ENCODE peak calls at places on chromosomes 1 and 21, in nine cellular contexts. R is stimulated activated CD4-positive, alpha-beta T cell treated with anti-CD3 and anti-CD28 coated beads, Interleukin-12 subunit alpha, Interleukin-12 subunit beta, amount 100 ng/mL, for 4 hours; L is T-cell; C is foreskin melanocyte; F is NCI-H2107; P is ovary; A is AML-193; Y is NCI-H1092; D is stimulated activated CD8-positive, alpha-beta memory T cell treated with anti-CD3 and anti-CD28 coated beads, Interleukin-7, amount 100 ng/mL, for 24 hours. T is an unnamed sample.

GRCh38 chr1:172719694-172720138 is 60.8 kb downstream of the FASLG start:
- DNase-seq in R (no peak), L (no peak), C (peak), F (no peak), P (no peak), A (peak), Y (no peak), D (no peak), T (no peak)

GRCh38 chr1:204828352-204828850 is 42.3 kb upstream of the NFASC start:
- DNase-seq in R (peak), L (peak), C (peak), F (peak), P (peak), A (no peak), Y (peak), D (no peak), T (peak)

GRCh38 chr1:83058327-83058726 is 940.6 kb downstream of the TTLL7 start:
- DNase-seq in R (no peak), L (no peak), C (no peak), F (no peak), P (no peak), A (no peak), Y (no peak), D (no peak), T (no peak)

GRCh38 chr21:36613064-36613463 is 85.9 kb upstream of the SIM2 start:
- DNase-seq in R (no peak), L (no peak), C (no peak), F (no peak), P (no peak), A (no peak), Y (no peak), D (no peak), T (no peak)

GRCh38 chr21:44549525-44550211 is 1.6 kb downstream of the KRTAP10-2 start:
- DNase-seq in R (no peak), L (no peak), C (no peak), F (no peak), P (no peak), A (no peak), Y (no peak), D (no peak), T (no peak)

GRCh38 chr1:78229344-78229743 is 183.6 kb downstream of the GIPC2 start:
- DNase-seq in R (no peak), L (no peak), C (no peak), F (no peak), P (no peak), A (no peak), Y (no peak), D (no peak), T (peak)

GRCh38 chr1:158310623-158311022 is 20.7 kb downstream of the CD1B start:
- DNase-seq in R (no peak), L (no peak), C (no peak), F (no peak), P (no peak), A (no peak), Y (no peak), D (no peak), T (no peak)

GRCh38 chr1:21909787-21910503 is 27.2 kb downstream of the HSPG2 start:
- DNase-seq in R (peak), L (peak), C (peak), F (no peak), P (peak), A (no peak), Y (no peak), D (peak), T (no peak)

GRCh38 chr1:202858306-202858705 is 30.6 kb downstream of the RABIF start:
- DNase-seq in R (no peak), L (no peak), C (no peak), F (no peak), P (peak), A (peak), Y (no peak), D (no peak), T (no peak)

GRCh38 chr1:208107817-208108608 is 136.2 kb downstream of the PLXNA2 start:
- DNase-seq in R (no peak), L (no peak), C (no peak), F (no peak), P (no peak), A (no peak), Y (no peak), D (no peak), T (peak)

GRCh38 chr1:27773732-27774445 is 870 bp downstream of the STX12 start:
- DNase-seq in R (no peak), L (no peak), C (peak), F (no peak), P (no peak), A (peak), Y (no peak), D (no peak), T (no peak)

GRCh38 chr21:36973986-36974850 is 7.7 kb upstream of the HLCS start:
- DNase-seq in R (no peak), L (no peak), C (no peak), F (no peak), P (no peak), A (no peak), Y (no peak), D (no peak), T (no peak)

GRCh38 chr1:64923294-64923718 is 43.0 kb downstream of the JAK1 start:
- DNase-seq in R (no peak), L (no peak), C (no peak), F (no peak), P (no peak), A (no peak), Y (no peak), D (no peak), T (no peak)

GRCh38 chr1:70090875-70091274 is 114.5 kb downstream of the LRRC40 start:
- DNase-seq in R (no peak), L (no peak), C (no peak), F (no peak), P (no peak), A (no peak), Y (no peak), D (no peak), T (peak)

GRCh38 chr1:29136463-29136915 is 12.8 kb upstream of the TMEM200B start:
- DNase-seq in R (no peak), L (no peak), C (no peak), F (no peak), P (peak), A (no peak), Y (no peak), D (no peak), T (peak)

T was measured in NCI-H226.